ENCODE peak calls at places on chromosomes 12 and 14, in five cellular contexts. O is WTC11, L is K562, W is GM12878, Y is HepG2. K is an unnamed sample.

GRCh38 chr14:52069617-52070431 is 965 bp upstream of the NID2 start:
- DNase-seq in Y (no peak), W (no peak), O (peak; percentile 59), L (no peak), K (peak; percentile 81)

GRCh38 chr12:95582230-95583058 is 31.2 kb upstream of the USP44 start:
- DNase-seq in L (no peak), O (no peak), W (no peak), Y (peak; percentile 37), K (no peak)

GRCh38 chr12:53023-53734 is 13.4 kb upstream of the IQSEC3 start:
- DNase-seq in W (no peak), L (no peak), Y (no peak), O (no peak), K (no peak)

GRCh38 chr12:111438501-111438900 is 32.8 kb downstream of the SH2B3 start:
- DNase-seq in L (no peak), O (no peak), Y (no peak), W (no peak), K (no peak)

GRCh38 chr12:23950011-23950774 is 723 bp upstream of the SOX5 start:
- DNase-seq in W (no peak), Y (peak; percentile 31), O (no peak), L (no peak), K (peak; percentile 45)

GRCh38 chr12:3315201-3315661 is 175.8 kb upstream of the PRMT8 start:
- DNase-seq in O (no peak), L (no peak), Y (no peak), W (no peak), K (no peak)

GRCh38 chr12:132191715-132192553 is 47.7 kb downstream of the NOC4L start:
- DNase-seq in Y (no peak), O (no peak), W (no peak), L (no peak), K (no peak)

GRCh38 chr14:80653951-80654350 is 287.6 kb downstream of the CEP128 start:
- DNase-seq in O (no peak), L (no peak), W (no peak), Y (no peak), K (no peak)

GRCh38 chr14:69581316-69581935 is 6.8 kb upstream of the CCDC177 start:
- DNase-seq in O (no peak), W (no peak), L (no peak), Y (no peak), K (no peak)

GRCh38 chr12:88865537-88865936 is 285.3 kb upstream of the KITLG start:
- DNase-seq in Y (no peak), W (no peak), L (no peak), O (no peak), K (no peak)

DNA sequence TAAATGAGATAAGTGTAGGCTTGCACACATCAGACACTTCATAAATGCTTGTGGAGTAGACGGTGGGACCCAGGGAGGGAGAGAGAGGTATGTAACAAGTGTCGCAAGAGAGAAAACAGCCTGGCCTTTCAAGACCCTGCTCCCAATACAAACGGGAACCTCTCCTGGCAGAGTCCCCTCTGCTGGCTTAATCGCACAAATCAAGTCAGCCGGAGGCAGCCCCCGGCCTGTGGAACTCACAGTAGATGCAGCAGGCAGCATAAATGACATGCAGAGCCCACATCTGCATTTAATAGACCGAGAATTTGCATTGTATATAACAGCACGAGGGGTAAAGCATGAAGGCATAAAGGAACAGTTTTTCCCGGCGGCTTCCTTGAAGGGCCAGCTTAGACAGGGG is 730 bp downstream of the RTL1 start:
- DNase-seq in Y (peak; percentile 21), L (no peak), W (no peak), O (peak; percentile 10), K (no peak)
- TF ChIP-seq CREB1 in Y (no peak), L (no peak), W (no peak), O (no peak), K (no peak)

GRCh38 chr14:91727121-91727520 is 4.8 kb downstream of the CATSPERB start:
- DNase-seq in W (no peak), L (no peak), O (no peak), Y (no peak), K (no peak)

GRCh38 chr14:91719839-91720238 is 12.0 kb downstream of the CATSPERB start:
- DNase-seq in L (no peak), W (no peak), Y (no peak), O (no peak), K (no peak)

GRCh38 chr14:91716999-91717398 is 14.9 kb downstream of the CATSPERB start:
- DNase-seq in L (no peak), O (no peak), Y (no peak), W (no peak), K (no peak)

GRCh38 chr14:91722386-91722785 is 9.5 kb downstream of the CATSPERB start:
- DNase-seq in O (no peak), L (no peak), Y (no peak), W (no peak), K (no peak)
- TF ChIP-seq SP1 in O (no peak), L (no peak), Y (no peak), W (no peak), K (no peak)

GRCh38 chr14:29740491-29740890 is 187.2 kb downstream of the PRKD1 start:
- DNase-seq in O (no peak), Y (no peak), L (no peak), W (no peak), K (no peak)

GRCh38 chr14:29743566-29743965 is 184.1 kb downstream of the PRKD1 start:
- DNase-seq in Y (no peak), L (no peak), W (no peak), O (no peak), K (no peak)

GRCh38 chr14:29738950-29739349 is 188.7 kb downstream of the PRKD1 start:
- DNase-seq in W (no peak), Y (no peak), L (no peak), O (no peak), K (no peak)

GRCh38 chr14:29738056-29738455 is 189.6 kb downstream of the PRKD1 start:
- DNase-seq in W (no peak), O (no peak), Y (no peak), L (no peak), K (no peak)

GRCh38 chr14:29741909-29742401 is 185.7 kb downstream of the PRKD1 start:
- DNase-seq in L (no peak), W (no peak), O (no peak), Y (no peak), K (no peak)
- TF ChIP-seq CREB1 in L (no peak), W (no peak), O (no peak), Y (no peak), K (no peak)

GRCh38 chr14:85824526-85824925 is 294.6 kb downstream of the FLRT2 start:
- DNase-seq in L (no peak), Y (no peak), O (no peak), W (no peak), K (no peak)
- TF ChIP-seq SP1 in L (no peak), Y (no peak), O (no peak), W (no peak), K (no peak)

DNA sequence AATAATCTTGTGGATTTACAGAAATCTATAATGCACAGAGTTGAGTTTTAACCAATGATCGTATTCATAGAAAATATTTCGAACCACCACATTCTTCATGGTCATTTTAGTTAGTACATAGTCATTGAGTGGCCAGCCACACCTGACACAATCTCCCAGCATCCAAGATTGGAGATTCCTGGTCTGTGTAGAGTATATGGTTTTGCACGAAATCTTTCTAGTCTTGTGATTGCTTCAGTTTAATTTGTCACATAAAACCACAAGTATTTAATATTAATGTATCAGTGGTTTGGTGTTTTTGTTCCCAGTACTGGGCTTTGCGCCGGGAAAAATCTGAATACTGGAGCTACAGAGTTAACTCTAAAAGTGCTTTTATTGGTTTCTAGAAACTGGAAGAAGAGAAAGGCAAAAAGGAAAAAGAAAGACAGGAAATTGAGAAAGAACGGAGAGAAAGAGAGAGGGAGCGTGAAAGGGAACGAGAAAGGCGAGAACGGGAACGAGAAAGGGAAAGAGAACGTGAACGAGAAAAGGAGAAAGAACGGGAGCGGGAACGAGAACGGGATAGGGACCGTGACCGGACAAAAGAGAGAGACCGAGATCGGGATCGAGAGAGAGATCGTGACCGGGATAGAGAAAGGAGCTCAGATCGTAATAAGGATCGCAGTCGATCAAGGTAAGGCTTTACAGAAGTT is 33.4 kb upstream of the PSEN1 start:
- DNase-seq in W (no peak), Y (no peak), O (no peak), L (no peak), K (no peak)
- TF ChIP-seq CREB1 in W (no peak), Y (no peak), O (no peak), L (no peak), K (no peak)

GRCh38 chr14:67491741-67492504 is 3.4 kb upstream of the TMEM229B start:
- DNase-seq in L (no peak), O (no peak), Y (no peak), W (no peak), K (no peak)
- TF ChIP-seq SP1 in L (no peak), O (no peak), Y (no peak), W (no peak), K (no peak)

GRCh38 chr12:11710906-11711305 is 61.4 kb downstream of the ETV6 start:
- DNase-seq in Y (peak; percentile 49), O (no peak), L (no peak), W (no peak), K (no peak)

GRCh38 chr12:11709513-11709912 is 60.0 kb downstream of the ETV6 start:
- DNase-seq in L (no peak), O (no peak), W (no peak), Y (no peak), K (no peak)

GRCh38 chr12:11712491-11712890 is 63.0 kb downstream of the ETV6 start:
- DNase-seq in L (no peak), W (no peak), Y (no peak), O (no peak), K (no peak)

GRCh38 chr12:11711675-11712327 is 62.3 kb downstream of the ETV6 start:
- DNase-seq in O (no peak), Y (peak; percentile 72), W (no peak), L (no peak), K (no peak)

GRCh38 chr12:11710431-11710830 is 61.0 kb downstream of the ETV6 start:
- DNase-seq in L (no peak), W (no peak), Y (no peak), O (no peak), K (no peak)
- TF ChIP-seq CREB1 in L (no peak), W (no peak), Y (no peak), O (no peak), K (no peak)

DNA sequence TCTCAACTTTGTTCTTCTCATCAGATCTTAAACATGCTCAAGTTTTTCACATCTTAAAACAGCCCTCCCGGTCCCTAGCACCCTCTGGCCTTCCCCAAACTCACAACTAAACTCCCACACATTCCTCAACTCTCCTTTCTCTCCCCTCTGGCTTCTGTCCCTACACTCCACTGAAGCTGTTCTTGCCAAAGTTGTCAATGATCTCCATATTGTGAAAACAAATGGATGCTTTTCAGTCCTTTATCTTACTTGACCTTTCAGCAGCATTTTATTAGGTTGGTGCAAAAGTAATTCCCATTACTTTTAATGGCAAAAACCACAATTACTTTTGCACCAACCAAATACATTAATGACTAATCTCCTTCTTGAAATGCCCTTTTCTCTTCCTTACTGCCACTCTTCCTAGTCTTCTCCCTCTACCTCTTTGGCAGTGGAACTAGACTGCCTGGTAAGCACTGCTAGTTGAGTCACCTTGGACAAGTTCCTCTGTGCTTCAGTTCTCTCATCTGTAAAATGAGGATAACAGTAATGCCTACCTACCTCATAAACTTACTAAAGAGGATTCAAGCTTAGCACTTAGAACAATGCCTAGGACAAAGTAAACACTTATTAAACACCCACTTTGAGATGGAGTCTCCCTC is 16.0 kb downstream of the CERS5 start:
- DNase-seq in O (no peak), W (no peak), Y (no peak), L (no peak), K (no peak)
- TF ChIP-seq SP1 in O (no peak), W (no peak), Y (no peak), L (no peak), K (no peak)

K was measured in H1.